ENCODE peak calls at places on chromosome 17, in six cellular contexts. I, H, W, O, Z and B are unnamed samples.

GRCh38 chr17:28599311-28600184 is 723 bp upstream of the SPAG5 start:
- DNase-seq in I (peak), Z (no peak), O (peak), W (peak), H (peak), B (peak)

GRCh38 chr17:64343833-64344637 is 46.6 kb downstream of the PECAM1 start:
- DNase-seq in O (no peak), I (peak), H (no peak), Z (no peak), W (peak), B (peak)

GRCh38 chr17:12062249-12062648 is 41.6 kb downstream of the MAP2K4 start:
- DNase-seq in H (no peak), Z (no peak), W (no peak), I (no peak), O (no peak), B (no peak)

GRCh38 chr17:1629647-1630310 is 1.1 kb upstream of the SLC43A2 start:
- DNase-seq in O (no peak), I (peak), W (no peak), H (peak), Z (no peak), B (peak)

GRCh38 chr17:76672270-76672851 is 28.8 kb upstream of the ST6GALNAC1 start:
- DNase-seq in H (no peak), O (no peak), I (no peak), W (peak), Z (no peak), B (no peak)

GRCh38 chr17:51876986-51877385 is 281.5 kb downstream of the CA10 start:
- DNase-seq in Z (no peak), I (no peak), H (no peak), O (no peak), W (no peak), B (no peak)

GRCh38 chr17:32445976-32446375 is 1.7 kb downstream of the PSMD11 start:
- DNase-seq in Z (no peak), W (no peak), H (peak), I (peak), O (no peak), B (peak)

GRCh38 chr17:56038136-56038535 is 115.1 kb upstream of the ANKFN1 start:
- DNase-seq in Z (no peak), W (no peak), O (no peak), H (no peak), I (no peak), B (no peak)

GRCh38 chr17:46154151-46154816 is 38.9 kb downstream of the KANSL1 start:
- DNase-seq in Z (no peak), O (no peak), H (no peak), W (no peak), I (no peak), B (peak)

GRCh38 chr17:18862011-18862410 is 4.1 kb downstream of the PRPSAP2 start:
- DNase-seq in Z (no peak), O (no peak), I (no peak), H (no peak), W (no peak), B (no peak)

GRCh38 chr17:8275421-8276290 is 12.8 kb upstream of the RANGRF start:
- DNase-seq in O (no peak), Z (no peak), W (no peak), I (no peak), H (no peak), B (peak)

GRCh38 chr17:59964455-59965328 is at the start of gene RNFT1:
- DNase-seq in H (peak), I (peak), Z (peak), W (peak), O (peak), B (peak)

GRCh38 chr17:63827801-63828221 is 348 bp upstream of the FTSJ3 start:
- DNase-seq in I (no peak), O (no peak), W (no peak), Z (no peak), H (peak), B (no peak)

GRCh38 chr17:41483991-41484826 is 3.3 kb upstream of the KRT35 start:
- DNase-seq in W (no peak), Z (no peak), H (peak), I (no peak), O (no peak), B (peak)

GRCh38 chr17:73005360-73005759 is 87.1 kb downstream of the SLC39A11 start:
- DNase-seq in H (no peak), I (no peak), Z (no peak), W (no peak), O (no peak), B (no peak)

GRCh38 chr17:60599220-60599619 is 773 bp upstream of the PPM1D start:
- DNase-seq in I (no peak), O (no peak), H (no peak), W (no peak), Z (no peak), B (no peak)

GRCh38 chr17:43547659-43548256 is 1.6 kb upstream of the ETV4 start:
- DNase-seq in W (no peak), I (no peak), O (no peak), H (no peak), Z (no peak), B (no peak)

GRCh38 chr17:38907930-38908675 is 17.3 kb upstream of the LASP1NB start:
- DNase-seq in O (no peak), Z (no peak), H (no peak), W (no peak), I (no peak), B (no peak)

GRCh38 chr17:77376795-77377751 is 236.3 kb downstream of the SEC14L1 start:
- DNase-seq in H (no peak), I (no peak), Z (no peak), O (no peak), W (peak), B (peak)

GRCh38 chr17:30378191-30378796 is 433 bp upstream of the CPD start:
- DNase-seq in W (no peak), Z (no peak), I (no peak), H (peak), O (no peak), B (peak)

GRCh38 chr17:3801792-3802191 is 804 bp upstream of the ITGAE start:
- DNase-seq in I (no peak), O (no peak), W (no peak), H (no peak), Z (no peak), B (no peak)

GRCh38 chr17:9809409-9809808 is 12.5 kb downstream of the GSG1L2 start:
- DNase-seq in H (no peak), Z (no peak), I (no peak), W (no peak), O (no peak), B (no peak)

GRCh38 chr17:64131606-64132270 is 1.8 kb upstream of the ERN1 start:
- DNase-seq in O (no peak), I (no peak), Z (no peak), H (no peak), W (no peak), B (no peak)

GRCh38 chr17:33966410-33967063 is 288.5 kb upstream of the CCL2 start:
- DNase-seq in Z (no peak), I (no peak), O (no peak), W (no peak), H (no peak), B (no peak)

GRCh38 chr17:33964344-33964979 is 290.6 kb upstream of the CCL2 start:
- DNase-seq in W (peak), O (peak), Z (no peak), I (peak), H (peak), B (no peak)

GRCh38 chr17:33970271-33970670 is 284.8 kb upstream of the CCL2 start:
- DNase-seq in I (no peak), H (no peak), Z (no peak), W (no peak), O (no peak), B (no peak)

GRCh38 chr17:33967608-33968349 is 287.3 kb upstream of the CCL2 start:
- DNase-seq in H (no peak), I (no peak), O (no peak), W (no peak), Z (no peak), B (no peak)

GRCh38 chr17:33968350-33969044 is 286.6 kb upstream of the CCL2 start:
- DNase-seq in H (peak), Z (no peak), I (peak), O (peak), W (no peak), B (no peak)
- TF ChIP-seq CEBPB in H (no peak), Z (no peak), I (no peak), O (no peak), W (no peak), B (no peak)

DNA sequence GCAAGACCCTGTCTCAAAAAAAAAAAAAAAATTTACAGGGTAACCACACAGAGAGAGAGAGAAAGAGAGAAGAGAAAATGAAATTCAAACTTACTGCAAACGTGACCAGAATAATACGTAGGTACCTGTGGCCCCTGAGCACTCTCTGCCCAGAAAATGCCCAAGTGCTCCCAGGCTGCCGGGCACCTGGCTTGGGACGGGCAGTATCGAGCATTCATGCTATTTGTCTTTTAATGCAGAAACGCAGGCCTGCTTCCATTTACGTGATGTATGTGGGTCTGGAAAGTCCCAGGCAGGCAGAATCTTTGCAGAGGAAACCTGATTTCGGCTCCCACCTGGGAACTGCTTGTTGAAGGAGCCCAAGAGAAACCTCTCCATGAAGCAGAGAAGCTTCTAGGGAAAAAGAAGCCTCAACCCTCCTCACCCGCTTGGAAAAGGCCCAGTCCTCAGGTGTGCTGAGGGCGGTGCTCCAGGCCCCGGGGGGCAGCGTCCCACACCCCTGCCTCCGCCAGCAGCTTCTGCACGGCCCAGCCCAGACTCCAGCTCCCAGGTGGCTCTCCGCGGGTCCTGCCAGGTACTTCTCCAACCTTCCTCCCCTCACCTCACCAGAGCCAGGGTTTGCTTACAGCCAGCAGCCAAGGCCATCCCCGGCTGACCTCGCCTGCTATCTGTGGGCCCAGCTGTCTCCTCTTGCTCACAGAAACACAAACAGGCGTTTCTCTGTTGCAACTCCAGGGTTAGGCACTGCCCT is 14.0 kb downstream of the RPH3AL start:
- DNase-seq in I (no peak), O (no peak), W (peak), Z (no peak), H (no peak), B (no peak)
- TF ChIP-seq RFX5 in I (no peak), O (no peak), W (peak), Z (no peak), H (no peak), B (no peak)

DNA sequence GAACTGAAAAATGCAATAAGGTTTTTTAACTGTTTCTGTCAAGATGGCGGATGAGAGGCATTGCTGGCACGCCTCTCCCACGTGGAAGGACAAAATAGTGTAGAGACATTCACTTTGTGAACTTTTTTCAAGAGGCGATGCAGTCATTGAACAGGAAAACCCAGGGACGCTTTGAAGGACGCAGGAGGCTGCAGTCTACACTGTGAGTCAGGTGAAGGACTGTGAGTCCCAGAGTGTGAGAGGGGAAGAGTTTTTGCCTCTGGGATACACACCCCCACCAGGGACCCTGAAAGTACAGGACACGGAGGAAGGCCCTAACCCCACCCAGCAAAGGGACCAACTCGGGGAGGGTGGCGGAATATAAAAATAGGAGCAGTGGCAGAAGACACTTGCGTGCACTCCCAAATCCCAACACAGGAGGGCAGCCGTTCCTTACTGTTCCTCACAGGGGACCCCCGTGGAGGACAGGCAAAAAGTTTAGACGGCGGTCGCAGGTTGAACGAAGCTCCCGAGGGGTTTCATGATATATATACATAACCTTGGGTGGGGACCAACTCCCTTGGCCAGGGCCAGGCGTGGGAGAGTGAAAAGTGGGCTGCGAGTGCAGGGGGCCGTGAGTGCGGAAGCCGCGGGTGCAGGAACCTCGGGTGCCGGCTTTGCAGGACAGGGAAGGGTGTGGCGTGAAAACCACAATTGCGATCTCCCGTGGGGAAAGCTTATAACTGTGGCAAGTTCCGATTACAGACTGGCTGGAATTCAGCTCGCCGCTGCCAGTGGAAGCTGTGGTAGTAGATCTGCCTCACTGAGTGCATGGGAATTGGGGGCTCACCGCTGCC is 82.0 kb upstream of the ALOX12 start:
- DNase-seq in I (peak), H (peak), Z (peak), O (no peak), W (peak), B (peak)
- TF ChIP-seq CEBPB in I (no peak), H (no peak), Z (no peak), O (no peak), W (no peak), B (no peak)

DNA sequence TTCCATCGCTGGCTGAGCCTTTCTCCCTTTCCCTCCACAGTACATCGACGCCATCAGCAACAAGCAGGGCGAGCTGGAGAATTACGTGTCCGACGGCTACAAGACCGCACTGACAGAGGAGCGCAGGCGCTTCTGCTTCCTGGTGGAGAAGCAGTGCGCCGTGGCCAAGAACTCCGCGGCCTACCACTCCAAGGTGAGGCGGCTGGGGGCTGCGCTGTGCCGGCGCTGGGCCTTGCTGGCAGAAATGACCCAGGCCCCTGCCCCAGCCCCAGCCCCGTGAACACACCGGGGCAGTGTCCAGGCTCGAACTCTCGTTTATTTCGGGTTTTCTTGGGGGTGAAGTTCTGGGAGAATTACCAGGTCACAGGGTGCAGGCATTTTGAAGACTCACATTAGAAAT is 64.9 kb downstream of the BAIAP2 start:
- DNase-seq in H (no peak), W (no peak), O (no peak), Z (no peak), I (no peak), B (no peak)
- TF ChIP-seq RFX5 in H (no peak), W (no peak), O (no peak), Z (no peak), I (no peak), B (no peak)

GRCh38 chr17:74737299-74738050 is 419 bp downstream of the RAB37 start:
- DNase-seq in O (no peak), Z (no peak), W (peak), H (no peak), I (peak), B (no peak)

GRCh38 chr17:74738051-74738996 is 1.3 kb downstream of the RAB37 start:
- DNase-seq in Z (no peak), W (peak), H (no peak), I (peak), O (peak), B (no peak)

GRCh38 chr17:74739227-74739831 is 2.3 kb downstream of the RAB37 start:
- DNase-seq in W (no peak), I (no peak), O (no peak), Z (no peak), H (no peak), B (no peak)

GRCh38 chr17:74734256-74734655 is 2.8 kb upstream of the RAB37 start:
- DNase-seq in I (no peak), W (no peak), Z (no peak), O (no peak), H (no peak), B (no peak)

DNA sequence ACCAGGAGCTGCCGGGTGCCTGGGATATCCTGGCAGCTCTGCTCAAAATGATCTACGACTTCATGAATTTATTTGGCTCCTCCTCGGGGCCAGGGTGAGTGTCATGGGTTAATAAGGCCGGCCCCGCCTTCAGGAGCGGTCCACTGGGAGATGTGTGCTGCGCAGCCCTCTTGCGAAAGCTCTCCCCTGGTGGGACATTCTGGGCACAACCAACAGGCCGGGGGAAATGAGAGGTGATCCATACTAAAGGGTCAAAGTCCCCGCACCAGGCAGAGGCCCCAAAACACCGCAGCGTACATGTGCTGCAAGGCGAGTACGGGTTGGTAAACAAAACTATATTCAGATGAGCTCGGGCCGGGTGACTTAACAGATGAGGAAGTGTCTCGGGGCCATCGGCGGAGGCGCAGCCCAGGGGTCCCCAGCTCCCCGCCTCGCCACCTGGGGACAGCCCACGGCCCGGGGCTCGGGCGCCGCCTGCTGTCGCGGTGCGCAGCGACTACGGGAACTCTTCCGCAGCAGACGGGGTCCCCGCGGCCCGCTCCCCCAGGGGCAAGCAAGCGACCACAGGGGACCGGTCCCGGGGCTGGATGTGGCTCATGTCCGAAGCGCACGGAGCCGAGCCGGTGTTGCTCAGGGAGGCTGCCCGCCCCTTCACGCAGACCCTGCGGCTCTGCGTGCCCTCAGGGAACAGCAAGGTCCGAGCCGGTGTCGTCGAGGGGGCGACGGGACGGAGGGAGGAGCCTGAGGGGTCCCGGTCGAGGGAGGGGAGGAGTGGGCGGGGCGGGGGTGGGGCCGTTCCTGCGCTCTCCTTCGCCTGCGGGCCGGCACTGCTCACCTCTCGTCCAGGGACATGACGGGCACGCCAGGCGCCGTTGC is at the start of gene RAB37:
- DNase-seq in I (peak), H (no peak), O (no peak), W (peak), Z (no peak), B (no peak)
- TF ChIP-seq CEBPB in I (peak), H (peak), O (no peak), W (peak), Z (peak), B (no peak)